ENCODE peak calls at places on chromosomes 1 and 21, in eight cellular contexts. O is Panc1; K is CD4-positive, CD25-positive, alpha-beta regulatory T cell; X is pancreas; G is heart left ventricle; R is CD8-positive, alpha-beta T cell; L is heart right ventricle; D is BE2C. J is an unnamed sample.
A peak's percentile ranks its signal among the peaks of the same experiment; 100 is the strongest.

GRCh38 chr1:77888429-77889239 is at the start of gene NEXN:
- DNase-seq in X (peak; percentile 76), G (peak; percentile 90), D (peak; percentile 42), L (peak; percentile 83), K (no peak), R (no peak), O (no peak), J (peak; percentile 82)

GRCh38 chr21:26490771-26491170 is 82.3 kb downstream of the CYYR1 start:
- DNase-seq in K (no peak), G (no peak), R (no peak), O (no peak), D (no peak), L (no peak), X (no peak), J (no peak)

GRCh38 chr1:18512883-18513282 is 32.2 kb downstream of the KLHDC7A start:
- DNase-seq in D (no peak), O (no peak), X (no peak), L (no peak), R (no peak), K (no peak), G (no peak), J (no peak)

GRCh38 chr1:93614550-93615200 is 67.0 kb downstream of the BCAR3 start:
- DNase-seq in O (no peak), D (no peak), L (no peak), K (no peak), G (no peak), R (no peak), X (no peak), J (no peak)

GRCh38 chr1:94983343-94983742 is 56.4 kb upstream of the CNN3 start:
- DNase-seq in L (peak; percentile 19), R (no peak), X (no peak), D (no peak), K (no peak), O (no peak), G (no peak), J (no peak)

GRCh38 chr1:57003398-57004139 is 37.8 kb upstream of the C8B start:
- DNase-seq in X (no peak), L (no peak), G (no peak), O (no peak), D (no peak), R (no peak), K (no peak), J (no peak)

GRCh38 chr1:200624679-200625335 is 4.3 kb upstream of the KIF14 start:
- DNase-seq in D (no peak), L (no peak), R (no peak), G (no peak), O (no peak), K (no peak), X (no peak), J (no peak)

GRCh38 chr1:78277253-78277652 is 213.5 kb upstream of the PTGFR start:
- DNase-seq in O (no peak), L (no peak), D (no peak), G (no peak), X (no peak), R (no peak), K (no peak), J (no peak)

GRCh38 chr21:27426196-27426595 is 459.3 kb upstream of the ADAMTS5 start:
- DNase-seq in G (no peak), L (no peak), D (no peak), K (no peak), X (no peak), O (no peak), R (no peak), J (no peak)

GRCh38 chr21:44702973-44703730 is 6.2 kb downstream of the KRTAP10-12 start:
- DNase-seq in G (no peak), O (no peak), R (no peak), L (no peak), X (no peak), D (no peak), K (no peak), J (no peak)

GRCh38 chr1:226737819-226738420 is 1.2 kb downstream of the ITPKB start:
- DNase-seq in D (peak; percentile 46), X (peak; percentile 41), L (peak; percentile 35), O (no peak), R (peak; percentile 24), G (peak; percentile 78), K (peak; percentile 57), J (peak; percentile 82)

GRCh38 chr1:107807405-107807804 is 157.6 kb downstream of the VAV3 start:
- DNase-seq in D (no peak), K (no peak), G (no peak), O (no peak), X (no peak), L (no peak), R (no peak), J (no peak)
- H3K4me1 ChIP-seq in D (no peaks in the 10 kb centered on the region), K (peaks cover 28% of the 10 kb centered on the region), G (no peaks in the 10 kb centered on the region), O (no peaks in the 10 kb centered on the region), X (no peaks in the 10 kb centered on the region), L (no peaks in the 10 kb centered on the region), R (peaks cover 34% of the 10 kb centered on the region), J (no peaks in the 10 kb centered on the region)

GRCh38 chr1:155932085-155932484 is 2.1 kb downstream of the KHDC4 start:
- DNase-seq in R (no peak), G (no peak), K (no peak), X (no peak), D (no peak), L (no peak), O (no peak), J (no peak)

GRCh38 chr1:155932487-155932886 is 1.7 kb downstream of the KHDC4 start:
- DNase-seq in R (no peak), D (no peak), O (no peak), G (no peak), X (no peak), K (no peak), L (no peak), J (no peak)

GRCh38 chr1:155934097-155934932 is at the start of gene KHDC4:
- DNase-seq in K (peak; percentile 100), D (peak; percentile 96), O (peak; percentile 98), X (peak; percentile 96), R (peak; percentile 88), G (peak; percentile 95), L (peak; percentile 97), J (peak; percentile 96)

GRCh38 chr1:155933591-155934096 is 569 bp downstream of the KHDC4 start:
- DNase-seq in G (no peak), K (no peak), X (no peak), L (no peak), O (no peak), R (no peak), D (no peak), J (no peak)

DNA sequence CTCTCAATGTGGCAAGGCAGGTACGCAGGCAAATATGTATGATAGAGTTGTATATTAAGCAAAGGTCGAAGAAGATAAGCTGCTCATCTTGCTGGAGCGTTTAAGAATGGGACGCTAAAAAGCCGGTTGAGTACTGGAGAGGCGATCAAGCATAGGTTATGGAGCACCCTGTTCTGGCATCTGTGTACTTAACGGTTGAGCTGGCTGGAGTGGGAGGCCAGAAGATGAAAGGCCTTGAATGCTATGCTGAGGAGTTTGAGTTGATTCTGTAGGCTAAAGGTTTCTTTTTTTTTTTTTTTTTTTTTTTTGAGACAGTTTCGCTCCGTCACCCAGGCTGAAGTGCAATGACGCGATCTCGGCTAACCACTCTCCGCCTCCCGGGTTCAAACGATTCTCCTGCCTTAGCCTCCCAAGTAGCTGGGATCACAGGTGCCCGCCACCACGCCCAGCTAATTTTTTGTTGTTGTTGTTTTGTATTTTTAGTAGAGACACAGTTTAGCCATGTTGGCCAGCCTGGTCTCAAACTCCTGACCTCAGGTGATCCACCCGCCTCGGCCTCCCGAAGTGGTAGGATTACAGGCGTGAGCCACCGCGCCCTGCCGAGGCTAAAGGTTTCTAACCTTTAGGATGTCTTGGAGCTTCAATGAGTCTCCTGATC is 849 bp upstream of the KHDC4 start:
- DNase-seq in K (no peak), D (no peak), O (no peak), G (no peak), R (no peak), L (no peak), X (no peak), J (no peak)
- H3K4me1 ChIP-seq in K (peaks cover 48% of the 10 kb centered on the region), D (peaks cover under 1% of the 10 kb centered on the region), O (peaks cover 31% of the 10 kb centered on the region), G (peaks cover 25% of the 10 kb centered on the region), R (peaks cover 43% of the 10 kb centered on the region), L (peaks cover 69% of the 10 kb centered on the region), X (peaks cover 35% of the 10 kb centered on the region), J (peaks cover 61% of the 10 kb centered on the region)

GRCh38 chr1:41647202-41648135 is 163.0 kb upstream of the EDN2 start:
- DNase-seq in K (no peak), X (no peak), G (no peak), L (no peak), D (no peak), O (no peak), R (no peak), J (no peak)

GRCh38 chr1:41650176-41650519 is 165.7 kb upstream of the EDN2 start:
- DNase-seq in O (no peak), D (no peak), L (peak; percentile 33), G (no peak), K (peak; percentile 68), R (no peak), X (no peak), J (peak; percentile 75)

GRCh38 chr1:41648230-41648629 is 163.7 kb upstream of the EDN2 start:
- DNase-seq in D (no peak), R (no peak), L (no peak), X (no peak), K (no peak), O (no peak), G (no peak), J (no peak)

GRCh38 chr1:41648844-41649243 is 164.4 kb upstream of the EDN2 start:
- DNase-seq in D (no peak), L (no peak), R (no peak), O (no peak), G (no peak), K (no peak), X (no peak), J (no peak)

DNA sequence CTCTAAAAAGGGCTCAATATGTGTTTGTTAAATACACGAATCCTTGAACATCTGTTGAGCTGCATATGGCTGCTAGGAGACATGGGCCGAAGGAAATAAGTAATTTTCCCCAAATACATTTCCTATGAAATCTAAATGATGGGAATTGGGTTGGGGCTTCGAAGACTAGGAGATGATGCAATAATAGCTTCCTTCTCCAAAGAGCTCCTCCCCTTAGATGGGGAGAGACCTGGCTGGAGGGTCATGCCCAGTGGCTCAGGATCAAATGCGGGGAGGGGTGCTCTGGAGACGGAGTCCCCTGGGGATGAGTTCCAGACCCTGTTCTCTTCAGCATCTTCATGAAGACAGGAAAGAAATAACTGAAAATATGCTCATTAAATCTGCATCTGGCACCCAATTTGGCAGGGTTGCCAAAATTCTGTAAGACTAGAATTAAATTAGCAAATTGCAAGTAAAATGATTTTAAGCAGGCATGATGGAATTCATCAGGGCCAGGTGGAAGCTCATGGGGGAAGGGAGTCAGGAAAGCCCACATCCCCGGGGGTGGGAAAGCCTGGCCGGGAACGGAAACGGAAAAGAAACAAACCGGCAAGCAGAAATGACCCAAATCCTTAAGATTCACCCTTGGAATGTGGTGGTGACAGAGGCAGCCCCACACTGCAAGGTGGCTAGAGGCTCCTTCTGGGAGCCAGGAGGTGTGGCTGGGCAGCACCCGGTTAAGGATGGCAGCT is 165.1 kb upstream of the EDN2 start:
- DNase-seq in D (no peak), X (no peak), L (no peak), R (no peak), K (no peak), O (no peak), G (no peak), J (no peak)
- H3K4me1 ChIP-seq in D (no peaks in the 10 kb centered on the region), X (no peaks in the 10 kb centered on the region), L (peaks cover 22% of the 10 kb centered on the region), R (peaks cover 5% of the 10 kb centered on the region), K (peaks cover 12% of the 10 kb centered on the region), O (no peaks in the 10 kb centered on the region), G (no peaks in the 10 kb centered on the region), J (peaks cover 17% of the 10 kb centered on the region)

DNA sequence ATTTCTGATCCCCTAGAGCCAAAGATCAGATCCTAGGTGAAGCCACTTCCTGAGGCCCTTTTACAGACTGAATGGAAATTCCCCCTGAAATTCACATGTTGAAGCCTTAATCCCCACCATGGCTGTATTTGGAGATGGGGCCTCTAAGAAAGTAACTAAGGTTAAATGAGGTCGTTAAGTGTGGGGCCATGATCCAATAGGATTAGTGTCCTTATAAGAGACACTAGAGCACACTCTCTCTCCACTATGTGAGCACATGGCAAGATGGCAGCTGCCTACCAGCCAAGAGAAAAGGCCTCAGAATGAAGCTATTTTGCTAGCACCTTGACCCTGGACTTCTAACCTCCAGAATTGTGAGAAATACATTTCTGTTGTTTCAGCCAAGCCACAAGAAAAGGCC is 13.9 kb downstream of the ABCB10 start:
- DNase-seq in O (no peak), R (no peak), D (no peak), K (no peak), G (no peak), X (no peak), L (no peak), J (no peak)
- H3K4me1 ChIP-seq in O (no peaks in the 10 kb centered on the region), R (no peaks in the 10 kb centered on the region), D (no peaks in the 10 kb centered on the region), K (peaks cover 12% of the 10 kb centered on the region), G (no peaks in the 10 kb centered on the region), X (peaks cover under 1% of the 10 kb centered on the region), L (peaks cover under 1% of the 10 kb centered on the region), J (no peaks in the 10 kb centered on the region)

J was measured in upper lobe of right lung.